ENCODE peak calls at places on chromosome 10, in five cellular contexts. T, R, N, F and Y are unnamed samples.

GRCh38 chr10:113056468-113057021 is 106.5 kb downstream of the TCF7L2 start:
- DNase-seq in F (peak; percentile 75), T (no peak), N (no peak), R (peak; percentile 32), Y (no peak)

GRCh38 chr10:95360122-95360715 is 69.4 kb upstream of the PDLIM1 start:
- DNase-seq in R (peak; percentile 18), F (peak; percentile 57), N (no peak), T (no peak), Y (no peak)

GRCh38 chr10:8283166-8283905 is 228.8 kb downstream of the GATA3 start:
- DNase-seq in R (no peak), N (no peak), F (no peak), T (no peak), Y (no peak)

GRCh38 chr10:91579351-91579985 is 53.4 kb downstream of the PPP1R3C start:
- DNase-seq in R (no peak), T (no peak), F (no peak), N (no peak), Y (no peak)

GRCh38 chr10:123896217-123896927 is 4.8 kb upstream of the CPXM2 start:
- DNase-seq in R (no peak), F (no peak), N (no peak), T (no peak), Y (no peak)

GRCh38 chr10:62814901-62815372 is 1.2 kb downstream of the EGR2 start:
- DNase-seq in R (no peak), N (peak; percentile 12), T (no peak), F (peak; percentile 16), Y (no peak)

GRCh38 chr10:85238676-85239075 is 910.3 kb downstream of the CCSER2 start:
- DNase-seq in N (no peak), R (no peak), F (no peak), T (no peak), Y (no peak)

GRCh38 chr10:49309691-49310371 is 10.9 kb downstream of the C10orf71 start:
- DNase-seq in T (no peak), F (no peak), N (no peak), R (no peak), Y (no peak)

GRCh38 chr10:30227481-30227880 is 121.6 kb downstream of the MTPAP start:
- DNase-seq in R (no peak), F (no peak), N (no peak), T (no peak), Y (no peak)

GRCh38 chr10:71484352-71484751 is 87.6 kb downstream of the CDH23 start:
- DNase-seq in R (no peak), N (no peak), F (no peak), T (no peak), Y (no peak)

GRCh38 chr10:31075434-31075833 is 43.8 kb upstream of the ZNF438 start:
- DNase-seq in T (no peak), N (no peak), R (no peak), F (peak; percentile 47), Y (no peak)

GRCh38 chr10:101614957-101615759 is 27.0 kb downstream of the DPCD start:
- DNase-seq in R (no peak), F (no peak), T (no peak), N (no peak), Y (no peak)